ENCODE peak calls at places on chromosomes 5 and 9, in eight cellular contexts. One of them, this sample, is unnamed.

GRCh38 chr5:139684881-139685749 is 37.0 kb downstream of the CXXC5 start:
- DNase-seq in cardiac muscle cell: no peak
- DNase-seq in endodermal cell: peak; percentile 65
- DNase-seq in IMR-90: no peak
- DNase-seq in CD8-positive, alpha-beta T cell: no peak
- DNase-seq in pancreas: peak; percentile 90
- DNase-seq in Karpas-422: no peak
- DNase-seq in K562: no peak
- DNase-seq in this sample: no peak

GRCh38 chr5:171897231-171897630 is 109.2 kb downstream of the FBXW11 start:
- DNase-seq in CD8-positive, alpha-beta T cell: no peak
- DNase-seq in K562: no peak
- DNase-seq in IMR-90: no peak
- DNase-seq in Karpas-422: no peak
- DNase-seq in pancreas: no peak
- DNase-seq in endodermal cell: no peak
- DNase-seq in cardiac muscle cell: no peak
- DNase-seq in this sample: no peak

GRCh38 chr9:20353931-20354652 is 268.2 kb downstream of the MLLT3 start:
- DNase-seq in Karpas-422: no peak
- DNase-seq in K562: no peak
- DNase-seq in IMR-90: peak; percentile 29
- DNase-seq in cardiac muscle cell: no peak
- DNase-seq in endodermal cell: no peak
- DNase-seq in CD8-positive, alpha-beta T cell: no peak
- DNase-seq in pancreas: no peak
- DNase-seq in this sample: no peak

GRCh38 chr5:111999286-111999685 is 242.3 kb upstream of the NREP start:
- DNase-seq in K562: no peak
- DNase-seq in cardiac muscle cell: peak; percentile 76
- DNase-seq in IMR-90: peak; percentile 90
- DNase-seq in pancreas: no peak
- DNase-seq in CD8-positive, alpha-beta T cell: no peak
- DNase-seq in endodermal cell: no peak
- DNase-seq in Karpas-422: no peak
- DNase-seq in this sample: no peak

GRCh38 chr9:108786756-108787663 is 68.8 kb downstream of the ACTL7B start:
- DNase-seq in K562: no peak
- DNase-seq in CD8-positive, alpha-beta T cell: no peak
- DNase-seq in endodermal cell: no peak
- DNase-seq in IMR-90: peak; percentile 1
- DNase-seq in Karpas-422: no peak
- DNase-seq in pancreas: no peak
- DNase-seq in cardiac muscle cell: peak; percentile 30
- DNase-seq in this sample: no peak

GRCh38 chr5:40656766-40657165 is 22.9 kb upstream of the PTGER4 start:
- DNase-seq in K562: no peak
- DNase-seq in pancreas: no peak
- DNase-seq in Karpas-422: no peak
- DNase-seq in cardiac muscle cell: no peak
- DNase-seq in IMR-90: no peak
- DNase-seq in CD8-positive, alpha-beta T cell: no peak
- DNase-seq in endodermal cell: no peak
- DNase-seq in this sample: no peak

GRCh38 chr9:97940233-97940632 is 2.3 kb upstream of the HEMGN start:
- DNase-seq in Karpas-422: no peak
- DNase-seq in endodermal cell: no peak
- DNase-seq in CD8-positive, alpha-beta T cell: no peak
- DNase-seq in cardiac muscle cell: no peak
- DNase-seq in pancreas: no peak
- DNase-seq in IMR-90: no peak
- DNase-seq in K562: peak; percentile 37
- DNase-seq in this sample: no peak

GRCh38 chr5:33313150-33313549 is 127.6 kb upstream of the TARS1 start:
- DNase-seq in K562: no peak
- DNase-seq in cardiac muscle cell: peak; percentile 72
- DNase-seq in endodermal cell: no peak
- DNase-seq in Karpas-422: no peak
- DNase-seq in pancreas: no peak
- DNase-seq in IMR-90: peak; percentile 90
- DNase-seq in CD8-positive, alpha-beta T cell: no peak
- DNase-seq in this sample: no peak

GRCh38 chr5:26245327-26245726 is 793.1 kb downstream of the CDH9 start:
- DNase-seq in Karpas-422: no peak
- DNase-seq in IMR-90: no peak
- DNase-seq in K562: no peak
- DNase-seq in pancreas: no peak
- DNase-seq in cardiac muscle cell: no peak
- DNase-seq in CD8-positive, alpha-beta T cell: no peak
- DNase-seq in endodermal cell: no peak
- DNase-seq in this sample: no peak

GRCh38 chr9:110583237-110583636 is 3.7 kb upstream of the SVEP1 start:
- DNase-seq in CD8-positive, alpha-beta T cell: no peak
- DNase-seq in endodermal cell: no peak
- DNase-seq in pancreas: no peak
- DNase-seq in cardiac muscle cell: peak; percentile 68
- DNase-seq in K562: no peak
- DNase-seq in IMR-90: peak; percentile 71
- DNase-seq in Karpas-422: no peak
- DNase-seq in this sample: no peak

GRCh38 chr9:98539954-98540353 is 168.8 kb downstream of the GABBR2 start:
- DNase-seq in IMR-90: peak; percentile 70
- DNase-seq in endodermal cell: no peak
- DNase-seq in pancreas: no peak
- DNase-seq in K562: no peak
- DNase-seq in CD8-positive, alpha-beta T cell: no peak
- DNase-seq in Karpas-422: no peak
- DNase-seq in cardiac muscle cell: peak; percentile 5
- DNase-seq in this sample: no peak

GRCh38 chr5:58011301-58011700 is 448.6 kb downstream of the PLK2 start:
- DNase-seq in IMR-90: no peak
- DNase-seq in endodermal cell: no peak
- DNase-seq in cardiac muscle cell: no peak
- DNase-seq in pancreas: no peak
- DNase-seq in CD8-positive, alpha-beta T cell: no peak
- DNase-seq in K562: no peak
- DNase-seq in Karpas-422: no peak
- DNase-seq in this sample: no peak

GRCh38 chr9:3360245-3360644 is 165.6 kb downstream of the RFX3 start:
- DNase-seq in pancreas: no peak
- DNase-seq in Karpas-422: no peak
- DNase-seq in CD8-positive, alpha-beta T cell: no peak
- DNase-seq in endodermal cell: no peak
- DNase-seq in cardiac muscle cell: no peak
- DNase-seq in K562: no peak
- DNase-seq in IMR-90: no peak
- DNase-seq in this sample: no peak

GRCh38 chr5:60365001-60365400 is 335.0 kb downstream of the DEPDC1B start:
- DNase-seq in pancreas: no peak
- DNase-seq in IMR-90: no peak
- DNase-seq in K562: no peak
- DNase-seq in Karpas-422: no peak
- DNase-seq in endodermal cell: no peak
- DNase-seq in CD8-positive, alpha-beta T cell: no peak
- DNase-seq in cardiac muscle cell: no peak
- DNase-seq in this sample: no peak

GRCh38 chr9:87875839-87876545 is 6.7 kb upstream of the SPATA31E1 start:
- DNase-seq in pancreas: no peak
- DNase-seq in cardiac muscle cell: no peak
- DNase-seq in IMR-90: no peak
- DNase-seq in Karpas-422: no peak
- DNase-seq in K562: no peak
- DNase-seq in endodermal cell: peak; percentile 45
- DNase-seq in CD8-positive, alpha-beta T cell: no peak
- DNase-seq in this sample: no peak

GRCh38 chr5:64958757-64959391 is 190.1 kb downstream of the CWC27 start:
- DNase-seq in cardiac muscle cell: peak; percentile 71
- DNase-seq in K562: no peak
- DNase-seq in pancreas: no peak
- DNase-seq in endodermal cell: no peak
- DNase-seq in Karpas-422: peak; percentile 69
- DNase-seq in IMR-90: peak; percentile 72
- DNase-seq in CD8-positive, alpha-beta T cell: no peak
- DNase-seq in this sample: peak; percentile 6

DNA sequence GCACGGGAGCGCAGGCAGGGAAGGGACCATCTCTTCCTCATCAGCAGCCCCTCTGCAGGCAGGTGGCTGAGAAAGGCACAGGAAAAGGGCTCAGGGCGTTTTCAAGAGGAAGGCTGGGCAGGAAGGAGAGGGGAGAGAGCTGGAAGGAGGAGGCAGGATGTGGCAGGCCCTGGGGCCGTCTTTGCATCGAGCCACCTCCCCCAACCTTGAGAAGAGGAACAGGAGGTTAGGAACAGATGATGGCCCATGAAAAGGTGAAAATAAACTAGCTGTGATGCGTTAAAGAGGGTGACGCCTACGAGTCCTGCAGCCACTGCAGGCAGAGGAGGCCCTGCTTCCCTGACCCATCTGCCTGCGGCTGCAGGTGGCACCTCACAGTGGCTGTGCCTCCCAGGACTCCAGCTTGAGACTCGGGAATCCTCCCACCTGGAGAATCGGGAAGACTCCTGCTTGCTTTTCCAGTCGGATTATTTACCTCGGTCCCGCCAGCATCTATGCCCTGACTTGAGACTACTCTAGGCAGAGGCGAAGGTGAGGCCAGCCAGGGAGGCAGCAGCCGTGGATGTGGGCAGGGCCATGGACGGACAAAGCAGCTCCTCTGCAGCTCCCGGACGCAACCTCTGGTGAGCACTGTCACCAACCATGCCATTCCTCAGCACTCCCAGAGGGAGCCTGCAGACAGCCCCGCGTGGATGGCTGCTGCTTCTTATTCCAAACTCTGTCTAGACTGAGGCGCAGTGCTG is 18.2 kb downstream of the MED10 start:
- DNase-seq in IMR-90: no peak
- DNase-seq in cardiac muscle cell: no peak
- DNase-seq in endodermal cell: peak; percentile 72
- DNase-seq in K562: no peak
- DNase-seq in pancreas: no peak
- DNase-seq in CD8-positive, alpha-beta T cell: no peak
- DNase-seq in Karpas-422: no peak
- DNase-seq in this sample: peak; percentile 26
- H3K27ac ChIP-seq in IMR-90: no peak overlapping the region
- H3K27ac ChIP-seq in cardiac muscle cell: no peak overlapping the region
- H3K27ac ChIP-seq in endodermal cell: peak overlapping the region; percentile 75
- H3K27ac ChIP-seq in K562: no peak overlapping the region
- H3K27ac ChIP-seq in pancreas: no peak overlapping the region
- H3K27ac ChIP-seq in CD8-positive, alpha-beta T cell: peak overlapping the region; percentile 13
- H3K27ac ChIP-seq in Karpas-422: no peak overlapping the region
- H3K27ac ChIP-seq in this sample: peak overlapping the region; percentile 59

DNA sequence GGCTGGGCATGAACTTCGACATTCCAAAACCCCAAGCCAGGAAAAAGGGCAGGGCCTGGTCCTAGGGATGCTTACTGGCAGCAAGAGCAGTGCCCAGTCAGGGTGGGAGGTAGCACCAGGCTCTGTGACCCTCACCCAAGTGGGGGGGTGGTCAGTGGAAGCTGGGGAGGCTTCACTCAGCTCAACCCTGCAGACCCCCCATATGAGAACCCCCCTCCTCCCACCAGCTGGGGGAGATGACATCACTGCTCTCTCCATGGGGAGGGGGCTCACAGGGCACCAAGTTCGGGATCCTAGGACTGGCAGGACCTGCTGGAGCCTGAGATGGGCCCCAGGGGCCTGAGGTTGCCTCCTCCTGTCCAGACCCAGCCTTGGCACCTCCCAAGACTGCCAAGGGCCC is 4.7 kb downstream of the DNLZ start:
- DNase-seq in cardiac muscle cell: no peak
- DNase-seq in K562: no peak
- DNase-seq in IMR-90: no peak
- DNase-seq in pancreas: no peak
- DNase-seq in CD8-positive, alpha-beta T cell: no peak
- DNase-seq in Karpas-422: no peak
- DNase-seq in endodermal cell: no peak
- DNase-seq in this sample: no peak
- H3K4me1 ChIP-seq in cardiac muscle cell: peaks cover 9% of the 10 kb centered on the region
- H3K4me1 ChIP-seq in K562: peaks cover 7% of the 10 kb centered on the region
- H3K4me1 ChIP-seq in IMR-90: peaks cover 36% of the 10 kb centered on the region
- H3K4me1 ChIP-seq in pancreas: no peaks in the 10 kb centered on the region
- H3K4me1 ChIP-seq in CD8-positive, alpha-beta T cell: peaks cover 2% of the 10 kb centered on the region
- H3K4me1 ChIP-seq in Karpas-422: peaks cover 27% of the 10 kb centered on the region
- H3K4me1 ChIP-seq in endodermal cell: no peaks in the 10 kb centered on the region
- H3K4me1 ChIP-seq in this sample: peaks cover 2% of the 10 kb centered on the region

DNA sequence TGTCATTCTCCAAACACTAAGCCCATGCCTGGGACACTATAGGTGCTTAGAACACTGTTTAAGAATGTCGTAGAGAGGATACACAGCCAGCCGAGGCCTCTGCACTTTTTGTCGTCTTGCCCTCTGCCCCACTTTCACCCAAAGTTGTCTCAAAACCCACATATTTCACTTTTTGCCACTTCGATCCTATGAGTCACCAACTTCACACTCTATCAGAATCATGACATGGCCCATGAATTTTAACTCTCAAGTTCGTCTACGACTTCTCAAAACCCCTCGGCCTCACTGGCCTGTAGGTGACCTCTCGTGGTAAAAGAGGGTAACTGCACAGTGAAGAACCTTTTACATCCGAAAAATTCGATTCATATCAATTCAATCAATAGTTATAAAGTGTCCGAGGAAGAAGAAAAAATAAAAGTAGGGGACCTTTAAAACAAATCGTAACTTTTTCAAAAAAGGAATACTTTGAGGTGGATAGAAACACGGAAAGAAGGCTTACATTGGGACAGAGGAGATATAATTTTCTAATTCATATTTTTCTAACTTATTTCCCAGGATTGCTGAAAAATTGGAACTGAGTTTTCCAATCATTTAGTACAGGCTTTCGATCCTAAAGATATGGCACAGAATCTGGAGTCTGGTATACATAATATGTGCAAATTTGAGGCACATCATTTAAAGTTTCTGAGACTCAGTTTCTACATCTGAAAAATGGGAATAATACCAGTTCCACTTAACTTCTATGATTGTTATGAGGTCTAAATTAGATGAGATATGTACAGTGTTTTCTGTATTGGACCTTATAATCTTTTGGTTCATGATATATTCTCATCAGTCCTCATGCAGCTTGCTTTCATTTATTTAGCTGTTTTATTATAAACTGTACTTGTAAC is 122.6 kb downstream of the APBA1 start:
- DNase-seq in CD8-positive, alpha-beta T cell: no peak
- DNase-seq in K562: peak; percentile 30
- DNase-seq in cardiac muscle cell: peak; percentile 64
- DNase-seq in Karpas-422: peak; percentile 72
- DNase-seq in pancreas: no peak
- DNase-seq in endodermal cell: peak; percentile 60
- DNase-seq in IMR-90: peak; percentile 61
- DNase-seq in this sample: peak; percentile 42
- H3K9me3 ChIP-seq in CD8-positive, alpha-beta T cell: no peaks in the 10 kb centered on the region
- H3K9me3 ChIP-seq in K562: no peaks in the 10 kb centered on the region
- H3K9me3 ChIP-seq in cardiac muscle cell: no peaks in the 10 kb centered on the region
- H3K9me3 ChIP-seq in Karpas-422: no peaks in the 10 kb centered on the region
- H3K9me3 ChIP-seq in pancreas: no peaks in the 10 kb centered on the region
- H3K9me3 ChIP-seq in endodermal cell: no peaks in the 10 kb centered on the region
- H3K9me3 ChIP-seq in IMR-90: no peaks in the 10 kb centered on the region
- H3K9me3 ChIP-seq in this sample: no peaks in the 10 kb centered on the region

DNA sequence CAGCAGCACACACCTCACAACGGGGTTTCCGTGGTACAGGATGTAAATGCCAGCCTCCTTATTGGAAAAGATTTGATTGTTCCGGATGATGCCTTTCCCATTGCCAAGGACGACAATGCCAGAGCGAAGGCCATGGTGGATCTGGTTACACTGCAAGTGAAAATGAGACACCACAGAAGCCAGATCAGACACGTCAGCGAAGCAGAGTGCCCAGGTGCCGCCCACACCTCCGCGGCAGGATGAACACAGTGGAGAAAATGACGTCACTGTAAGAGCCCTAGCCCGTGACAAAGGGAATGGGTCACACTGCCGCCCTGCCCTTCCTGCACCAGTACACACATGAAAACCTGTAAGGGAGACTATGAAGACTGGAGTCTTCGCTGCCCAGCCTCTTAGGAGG is 43.4 kb downstream of the POLR1E start:
- DNase-seq in pancreas: no peak
- DNase-seq in IMR-90: no peak
- DNase-seq in Karpas-422: no peak
- DNase-seq in endodermal cell: no peak
- DNase-seq in CD8-positive, alpha-beta T cell: peak; percentile 38
- DNase-seq in K562: no peak
- DNase-seq in cardiac muscle cell: no peak
- DNase-seq in this sample: peak; percentile 13
- H3K27ac ChIP-seq in pancreas: no peak overlapping the region
- H3K27ac ChIP-seq in IMR-90: no peak overlapping the region
- H3K27ac ChIP-seq in Karpas-422: no peak overlapping the region
- H3K27ac ChIP-seq in endodermal cell: no peak overlapping the region
- H3K27ac ChIP-seq in CD8-positive, alpha-beta T cell: no peak overlapping the region
- H3K27ac ChIP-seq in K562: no peak overlapping the region
- H3K27ac ChIP-seq in cardiac muscle cell: no peak overlapping the region
- H3K27ac ChIP-seq in this sample: no peak overlapping the region